ENCODE peak calls at places on chromosomes 7 and 10, in seven cellular contexts. W is EH; L is H1; I is lower lobe of right lung; A is stimulated activated CD4-positive, alpha-beta T cell treated with anti-CD3 and anti-CD28 coated beads, Interleukin-15, amount 100 ng/mL, for 24 hours; T is midbrain; Q is mucosa of descending colon. H is an unnamed sample.
A peak's percentile ranks its signal among the peaks of the same experiment; 100 is the strongest.

GRCh38 chr10:101566333-101567164 is 21.5 kb downstream of the POLL start:
- DNase-seq in Q (no peak), T (no peak), A (peak; percentile 29), L (no peak), I (no peak), W (peak; percentile 25), H (peak; percentile 71)

GRCh38 chr10:122435212-122435827 is 19.1 kb upstream of the ARMS2 start:
- DNase-seq in I (no peak), W (peak; percentile 59), A (no peak), L (no peak), T (peak; percentile 66), Q (no peak), H (no peak)

GRCh38 chr7:158698657-158699195 is 5.9 kb downstream of the NCAPG2 start:
- DNase-seq in I (no peak), T (no peak), L (no peak), A (no peak), W (no peak), Q (no peak), H (no peak)

GRCh38 chr7:27167170-27167505 is 1.8 kb upstream of the HOXA9 start:
- DNase-seq in I (peak; percentile 48), A (no peak), W (peak; percentile 93), Q (peak; percentile 63), L (no peak), T (no peak), H (peak; percentile 9)

GRCh38 chr7:124457841-124458240 is 307.8 kb downstream of the GPR37 start:
- DNase-seq in I (no peak), Q (no peak), L (no peak), A (no peak), T (no peak), W (peak; percentile 45), H (no peak)

GRCh38 chr10:112914288-112914952 is 35.6 kb upstream of the TCF7L2 start:
- DNase-seq in A (no peak), T (no peak), L (no peak), W (no peak), Q (no peak), I (no peak), H (no peak)

GRCh38 chr7:229184-229964 is 37.0 kb downstream of the FAM20C start:
- DNase-seq in A (no peak), Q (peak; percentile 54), I (no peak), L (no peak), W (peak; percentile 98), T (no peak), H (no peak)

GRCh38 chr7:67100956-67101361 is 104.3 kb downstream of the TYW1 start:
- DNase-seq in W (no peak), A (no peak), Q (no peak), I (no peak), T (no peak), L (no peak), H (no peak)

GRCh38 chr10:33390046-33390445 is 55.6 kb upstream of the NRP1 start:
- DNase-seq in I (no peak), W (no peak), A (no peak), T (no peak), Q (no peak), L (no peak), H (no peak)

GRCh38 chr10:67284589-67284988 is 358.8 kb downstream of the LRRTM3 start:
- DNase-seq in T (no peak), Q (no peak), W (no peak), I (no peak), A (no peak), L (no peak), H (no peak)

GRCh38 chr10:34544400-34544799 is 270.7 kb downstream of the PARD3 start:
- DNase-seq in L (no peak), Q (no peak), A (no peak), W (no peak), T (no peak), I (no peak), H (no peak)

GRCh38 chr7:150912427-150912826 is 60.1 kb downstream of the AOC1 start:
- DNase-seq in L (no peak), Q (no peak), A (no peak), W (no peak), T (no peak), I (no peak), H (no peak)

GRCh38 chr7:46745700-46746090 is 824.6 kb upstream of the IGFBP3 start:
- DNase-seq in L (no peak), A (no peak), T (no peak), W (peak; percentile 42), Q (no peak), I (no peak), H (no peak)